ENCODE peak calls at places on chromosomes 16 and 17, in five cellular contexts. G is M059J, X is HS-27A, R is T-helper 1 cell, S is substantia nigra. Z is an unnamed sample.

GRCh38 chr16:13168091-13168572 is 266.7 kb downstream of the SHISA9 start:
- DNase-seq in G (peak), X (no peak), R (no peak), S (no peak), Z (no peak)

GRCh38 chr16:30183961-30184429 is 593 bp downstream of the CORO1A start:
- DNase-seq in G (no peak), X (no peak), R (peak), S (no peak), Z (peak)

GRCh38 chr16:52634528-52634927 is 87.6 kb upstream of the TOX3 start:
- DNase-seq in G (no peak), X (no peak), R (no peak), S (no peak), Z (no peak)

GRCh38 chr16:49529646-49530045 is 156.0 kb downstream of the C16orf78 start:
- DNase-seq in G (no peak), X (no peak), R (no peak), S (no peak), Z (no peak)

GRCh38 chr16:27204232-27204915 is 1.0 kb downstream of the KDM8 start:
- DNase-seq in G (no peak), X (no peak), R (no peak), S (no peak), Z (no peak)

GRCh38 chr16:54285414-54286066 is 1.0 kb downstream of the IRX3 start:
- DNase-seq in G (peak), X (no peak), R (no peak), S (no peak), Z (peak)

GRCh38 chr17:47731396-47731795 is 1.6 kb upstream of the TBX21 start:
- DNase-seq in G (no peak), X (no peak), R (no peak), S (no peak), Z (no peak)

GRCh38 chr17:8175795-8176196 is 384 bp downstream of the TMEM107 start:
- DNase-seq in G (peak), X (no peak), R (no peak), S (no peak), Z (no peak)

GRCh38 chr17:3043737-3044365 is 19.6 kb downstream of the OR1D5 start:
- DNase-seq in G (no peak), X (no peak), R (no peak), S (no peak), Z (no peak)

GRCh38 chr17:73545633-73546032 is 98.6 kb downstream of the SDK2 start:
- DNase-seq in G (no peak), X (no peak), R (no peak), S (no peak), Z (no peak)

GRCh38 chr17:42683407-42684031 is 1.2 kb downstream of the CNTNAP1 start:
- DNase-seq in G (no peak), X (no peak), R (no peak), S (no peak), Z (peak)

GRCh38 chr17:20241855-20242254 is 225.5 kb downstream of the LGALS9B start:
- DNase-seq in G (no peak), X (no peak), R (no peak), S (no peak), Z (no peak)

GRCh38 chr17:61431594-61432311 is 20.5 kb upstream of the TBX4 start:
- DNase-seq in G (peak), X (no peak), R (no peak), S (no peak), Z (no peak)

GRCh38 chr17:72193395-72194106 is 72.7 kb downstream of the SOX9 start:
- DNase-seq in G (peak), X (no peak), R (no peak), S (no peak), Z (peak)

GRCh38 chr16:67537270-67537635 is 8.6 kb downstream of the RIPOR1 start:
- DNase-seq in G (peak), X (no peak), R (peak), S (no peak), Z (peak)

GRCh38 chr16:66370786-66371684 is 4.5 kb downstream of the CDH5 start:
- DNase-seq in G (no peak), X (no peak), R (no peak), S (no peak), Z (no peak)

GRCh38 chr17:63929860-63930766 is 2.0 kb downstream of the CD79B start:
- DNase-seq in G (peak), X (no peak), R (no peak), S (no peak), Z (no peak)

GRCh38 chr17:17303847-17304490 is 796 bp downstream of the NT5M start:
- DNase-seq in G (no peak), X (no peak), R (no peak), S (no peak), Z (no peak)

GRCh38 chr17:50926523-50926922 is 60.4 kb upstream of the TOB1 start:
- DNase-seq in G (no peak), X (no peak), R (no peak), S (no peak), Z (no peak)

GRCh38 chr16:30040221-30040620 is 9.2 kb upstream of the TLCD3B start:
- DNase-seq in G (no peak), X (no peak), R (no peak), S (no peak), Z (no peak)

GRCh38 chr16:31920373-31920772 is 46.8 kb downstream of the ZNF267 start:
- DNase-seq in G (no peak), X (no peak), R (no peak), S (no peak), Z (no peak)

GRCh38 chr16:89013111-89013510 is 36.1 kb upstream of the CBFA2T3 start:
- DNase-seq in G (no peak), X (no peak), R (no peak), S (no peak), Z (no peak)

GRCh38 chr17:59365383-59365981 is 34.0 kb downstream of the YPEL2 start:
- DNase-seq in G (no peak), X (no peak), R (no peak), S (no peak), Z (no peak)